ENCODE peak calls at places on chromosome 15, in four cellular contexts. G is CD8-positive, alpha-beta T cell; P is neural crest cell; Z is activated CD8-positive, alpha-beta memory T cell treated with anti-CD3 and anti-CD28 coated beads for 24 hours. I is an unnamed sample.

GRCh38 chr15:80494311-80494710 is 90.1 kb downstream of the ARNT2 start:
- DNase-seq in G (no peak), P (no peak), Z (no peak), I (no peak)

GRCh38 chr15:60932051-60932915 is 296.8 kb downstream of the RORA start:
- DNase-seq in G (peak), P (no peak), Z (peak), I (no peak)

GRCh38 chr15:45795487-45796069 is 160.7 kb downstream of the SQOR start:
- DNase-seq in G (no peak), P (peak), Z (no peak), I (no peak)

GRCh38 chr15:31347981-31348803 is 21.6 kb downstream of the KLF13 start:
- DNase-seq in G (no peak), P (no peak), Z (no peak), I (no peak)

GRCh38 chr15:74291101-74292071 is 55.3 kb downstream of the CCDC33 start:
- DNase-seq in G (peak), P (peak), Z (peak), I (peak)

GRCh38 chr15:39756806-39757522 is 25.7 kb downstream of the FSIP1 start:
- DNase-seq in G (no peak), P (no peak), Z (no peak), I (no peak)

GRCh38 chr15:92322566-92323355 is 70.9 kb upstream of the ST8SIA2 start:
- DNase-seq in G (no peak), P (no peak), Z (no peak), I (peak)

GRCh38 chr15:97745481-97746071 is 214.9 kb upstream of the ARRDC4 start:
- DNase-seq in G (no peak), P (peak), Z (no peak), I (no peak)

GRCh38 chr15:56765252-56765651 is 31.9 kb upstream of the ZNF280D start:
- DNase-seq in G (no peak), P (no peak), Z (no peak), I (no peak)

GRCh38 chr15:44148580-44148979 is 46.5 kb downstream of the FRMD5 start:
- DNase-seq in G (no peak), P (no peak), Z (no peak), I (no peak)

GRCh38 chr15:69974321-69974720 is 123.4 kb downstream of the TLE3 start:
- DNase-seq in G (no peak), P (no peak), Z (no peak), I (no peak)

GRCh38 chr15:77985031-77985930 is 92.2 kb downstream of the TBC1D2B start:
- DNase-seq in G (no peak), P (no peak), Z (no peak), I (no peak)

GRCh38 chr15:95405447-95405846 is 925.1 kb upstream of the NR2F2 start:
- DNase-seq in G (no peak), P (no peak), Z (no peak), I (no peak)

GRCh38 chr15:100783296-100783695 is 96.3 kb upstream of the ALDH1A3 start:
- DNase-seq in G (no peak), P (no peak), Z (peak), I (no peak)

GRCh38 chr15:68352401-68353062 is 75.0 kb downstream of the FEM1B start:
- DNase-seq in G (peak), P (no peak), Z (peak), I (no peak)

GRCh38 chr15:22944651-22945050 is 35.5 kb downstream of the CYFIP1 start:
- DNase-seq in G (no peak), P (no peak), Z (no peak), I (no peak)

GRCh38 chr15:48681274-48681840 is 35.8 kb upstream of the FBN1 start:
- DNase-seq in G (no peak), P (no peak), Z (no peak), I (no peak)

GRCh38 chr15:78942741-78943140 is 2.1 kb downstream of the CTSH start:
- DNase-seq in G (no peak), P (no peak), Z (no peak), I (no peak)

GRCh38 chr15:99844150-99844549 is 110.9 kb upstream of the LYSMD4 start:
- DNase-seq in G (no peak), P (no peak), Z (no peak), I (no peak)

GRCh38 chr15:65869954-65870871 is 922 bp downstream of the RAB11A start:
- DNase-seq in G (peak), P (peak), Z (no peak), I (peak)

GRCh38 chr15:39657714-39658113 is 76.8 kb downstream of the THBS1 start:
- DNase-seq in G (no peak), P (no peak), Z (no peak), I (no peak)

GRCh38 chr15:71573599-71573998 is 236.8 kb upstream of the NR2E3 start:
- DNase-seq in G (no peak), P (no peak), Z (no peak), I (no peak)

GRCh38 chr15:31083394-31083790 is 18.1 kb downstream of the TRPM1 start:
- DNase-seq in G (no peak), P (no peak), Z (no peak), I (no peak)

GRCh38 chr15:66046751-66047150 is 177.5 kb downstream of the RAB11A start:
- DNase-seq in G (no peak), P (no peak), Z (no peak), I (no peak)

GRCh38 chr15:38893920-38894259 is 329.3 kb upstream of the RASGRP1 start:
- DNase-seq in G (no peak), P (no peak), Z (no peak), I (no peak)

GRCh38 chr15:41429003-41429890 is 12.4 kb downstream of the RTF1 start:
- DNase-seq in G (no peak), P (no peak), Z (no peak), I (no peak)

GRCh38 chr15:51223771-51224229 is 114.6 kb downstream of the CYP19A1 start:
- DNase-seq in G (no peak), P (no peak), Z (no peak), I (no peak)

GRCh38 chr15:41836072-41836471 is 2.6 kb upstream of the PLA2G4B start:
- DNase-seq in G (no peak), P (no peak), Z (no peak), I (no peak)